ENCODE peak calls at places on chromosome 17, in five cellular contexts. One of them, this sample, is unnamed.
A peak's percentile ranks its signal among the peaks of the same experiment; 100 is the strongest.

GRCh38 chr17:73934696-73935095 is 268.8 kb upstream of the RPL38 start:
- DNase-seq in IMR-90: no peak
- DNase-seq in cardiac muscle cell: no peak
- DNase-seq in HCT116: no peak
- DNase-seq in kidney epithelial cell: no peak
- DNase-seq in this sample: no peak

GRCh38 chr17:61340431-61340830 is 59.2 kb upstream of the TBX2 start:
- DNase-seq in kidney epithelial cell: no peak
- DNase-seq in IMR-90: peak; percentile 38
- DNase-seq in cardiac muscle cell: no peak
- DNase-seq in HCT116: no peak
- DNase-seq in this sample: no peak

GRCh38 chr17:61248399-61248798 is 151.2 kb upstream of the TBX2 start:
- DNase-seq in IMR-90: peak; percentile 55
- DNase-seq in cardiac muscle cell: no peak
- DNase-seq in HCT116: no peak
- DNase-seq in kidney epithelial cell: no peak
- DNase-seq in this sample: no peak

GRCh38 chr17:32161506-32162365 is 19.4 kb downstream of the RHOT1 start:
- DNase-seq in kidney epithelial cell: no peak
- DNase-seq in HCT116: no peak
- DNase-seq in cardiac muscle cell: no peak
- DNase-seq in IMR-90: peak; percentile 93
- DNase-seq in this sample: no peak

GRCh38 chr17:3738562-3739295 is 15.0 kb downstream of the HASPIN start:
- DNase-seq in HCT116: no peak
- DNase-seq in cardiac muscle cell: peak; percentile 12
- DNase-seq in kidney epithelial cell: no peak
- DNase-seq in IMR-90: peak; percentile 10
- DNase-seq in this sample: peak; percentile 67

GRCh38 chr17:62572488-62573469 is 54.7 kb upstream of the MRC2 start:
- DNase-seq in IMR-90: peak; percentile 53
- DNase-seq in cardiac muscle cell: no peak
- DNase-seq in kidney epithelial cell: no peak
- DNase-seq in HCT116: no peak
- DNase-seq in this sample: no peak

GRCh38 chr17:49223517-49224197 is 6.9 kb downstream of the PHOSPHO1 start:
- DNase-seq in HCT116: peak; percentile 21
- DNase-seq in IMR-90: peak; percentile 10
- DNase-seq in kidney epithelial cell: no peak
- DNase-seq in cardiac muscle cell: peak; percentile 65
- DNase-seq in this sample: peak; percentile 92

GRCh38 chr17:74268052-74268451 is 6.0 kb upstream of the DNAI2 start:
- DNase-seq in IMR-90: no peak
- DNase-seq in cardiac muscle cell: no peak
- DNase-seq in kidney epithelial cell: no peak
- DNase-seq in HCT116: no peak
- DNase-seq in this sample: no peak

GRCh38 chr17:46822388-46822921 is 4.0 kb upstream of the WNT3 start:
- DNase-seq in IMR-90: no peak
- DNase-seq in cardiac muscle cell: no peak
- DNase-seq in HCT116: peak; percentile 12
- DNase-seq in kidney epithelial cell: no peak
- DNase-seq in this sample: peak; percentile 82

GRCh38 chr17:62625184-62625869 is 2.1 kb upstream of the MRC2 start:
- DNase-seq in cardiac muscle cell: no peak
- DNase-seq in HCT116: no peak
- DNase-seq in IMR-90: no peak
- DNase-seq in kidney epithelial cell: no peak
- DNase-seq in this sample: no peak

DNA sequence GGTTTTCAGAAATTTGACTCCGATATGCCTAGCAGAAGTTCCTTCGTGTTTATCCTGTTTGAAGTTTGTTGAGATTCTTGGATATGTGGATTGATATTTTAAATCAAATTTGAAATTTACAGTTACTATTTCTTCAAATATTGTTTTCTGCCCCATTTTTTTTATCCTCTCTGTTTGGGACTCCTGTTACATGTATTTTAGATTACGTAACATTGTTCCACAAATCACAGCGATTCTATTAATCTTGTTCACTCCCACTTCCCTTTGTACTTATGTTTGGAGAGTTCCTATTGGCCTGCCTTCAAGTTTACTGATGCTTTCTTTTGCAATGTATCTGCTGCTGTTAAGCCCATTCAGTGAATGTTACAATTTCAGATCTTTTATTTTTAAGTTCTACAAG is 288.4 kb upstream of the TNRC6C start:
- DNase-seq in cardiac muscle cell: no peak
- DNase-seq in IMR-90: no peak
- DNase-seq in HCT116: no peak
- DNase-seq in kidney epithelial cell: no peak
- DNase-seq in this sample: no peak
- H3K4me3 ChIP-seq in cardiac muscle cell: no peak overlapping the region
- H3K4me3 ChIP-seq in IMR-90: no peak overlapping the region
- H3K4me3 ChIP-seq in HCT116: no peak overlapping the region
- H3K4me3 ChIP-seq in kidney epithelial cell: no peak overlapping the region
- H3K4me3 ChIP-seq in this sample: no peak overlapping the region

GRCh38 chr17:5047446-5047845 is 12.2 kb upstream of the SLC52A1 start:
- DNase-seq in HCT116: no peak
- DNase-seq in IMR-90: no peak
- DNase-seq in cardiac muscle cell: no peak
- DNase-seq in kidney epithelial cell: no peak
- DNase-seq in this sample: no peak

GRCh38 chr17:5045496-5045895 is 10.3 kb upstream of the SLC52A1 start:
- DNase-seq in HCT116: no peak
- DNase-seq in IMR-90: no peak
- DNase-seq in kidney epithelial cell: no peak
- DNase-seq in cardiac muscle cell: no peak
- DNase-seq in this sample: no peak

GRCh38 chr17:5049314-5049819 is 14.1 kb upstream of the SLC52A1 start:
- DNase-seq in HCT116: no peak
- DNase-seq in IMR-90: no peak
- DNase-seq in kidney epithelial cell: no peak
- DNase-seq in cardiac muscle cell: no peak
- DNase-seq in this sample: no peak

GRCh38 chr17:5055543-5055942 is 20.3 kb upstream of the SLC52A1 start:
- DNase-seq in cardiac muscle cell: no peak
- DNase-seq in IMR-90: no peak
- DNase-seq in HCT116: no peak
- DNase-seq in kidney epithelial cell: no peak
- DNase-seq in this sample: peak; percentile 55

DNA sequence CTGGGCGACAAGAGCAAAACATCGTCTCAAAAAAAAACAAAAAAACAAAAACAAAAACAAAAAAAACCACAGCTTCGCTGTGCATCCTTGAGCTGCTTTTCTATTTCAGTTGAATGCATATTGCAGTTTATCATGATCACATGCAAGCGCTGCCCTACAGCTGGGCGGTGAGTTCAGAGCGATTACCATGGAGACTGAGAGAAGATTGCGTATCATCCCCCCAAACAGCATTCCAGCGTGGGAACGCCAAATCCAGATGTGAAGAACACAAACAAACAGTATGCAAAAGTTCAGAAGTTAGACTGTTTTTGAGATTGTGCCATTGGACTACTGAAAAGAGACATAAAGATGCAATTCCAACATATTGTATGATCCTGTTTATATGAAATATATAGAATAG is 15.1 kb upstream of the SLC52A1 start:
- DNase-seq in IMR-90: peak; percentile 20
- DNase-seq in HCT116: no peak
- DNase-seq in kidney epithelial cell: no peak
- DNase-seq in cardiac muscle cell: no peak
- DNase-seq in this sample: no peak
- H3K27me3 ChIP-seq in IMR-90: peaks cover 2% of the 10 kb centered on the region
- H3K27me3 ChIP-seq in HCT116: no peaks in the 10 kb centered on the region
- H3K27me3 ChIP-seq in kidney epithelial cell: no peaks in the 10 kb centered on the region
- H3K27me3 ChIP-seq in cardiac muscle cell: no peaks in the 10 kb centered on the region
- H3K27me3 ChIP-seq in this sample: no peaks in the 10 kb centered on the region

GRCh38 chr17:7854078-7854777 is 638 bp upstream of the TMEM88 start:
- DNase-seq in kidney epithelial cell: no peak
- DNase-seq in HCT116: no peak
- DNase-seq in IMR-90: no peak
- DNase-seq in cardiac muscle cell: no peak
- DNase-seq in this sample: peak; percentile 76

GRCh38 chr17:7854851-7855642 is at the start of gene TMEM88:
- DNase-seq in cardiac muscle cell: peak; percentile 87
- DNase-seq in kidney epithelial cell: no peak
- DNase-seq in IMR-90: no peak
- DNase-seq in HCT116: no peak
- DNase-seq in this sample: peak; percentile 93

GRCh38 chr17:7852262-7852670 is 2.6 kb upstream of the TMEM88 start:
- DNase-seq in IMR-90: no peak
- DNase-seq in kidney epithelial cell: no peak
- DNase-seq in HCT116: no peak
- DNase-seq in cardiac muscle cell: no peak
- DNase-seq in this sample: peak; percentile 57

GRCh38 chr17:7852919-7853692 is 1.8 kb upstream of the TMEM88 start:
- DNase-seq in HCT116: no peak
- DNase-seq in cardiac muscle cell: no peak
- DNase-seq in IMR-90: no peak
- DNase-seq in kidney epithelial cell: no peak
- DNase-seq in this sample: peak; percentile 84

GRCh38 chr17:7853693-7854043 is 1.2 kb upstream of the TMEM88 start:
- DNase-seq in kidney epithelial cell: no peak
- DNase-seq in cardiac muscle cell: no peak
- DNase-seq in HCT116: no peak
- DNase-seq in IMR-90: no peak
- DNase-seq in this sample: peak; percentile 80
- H3K36me3 ChIP-seq in kidney epithelial cell: peaks cover 8% of the 10 kb centered on the region
- H3K36me3 ChIP-seq in cardiac muscle cell: peaks cover 30% of the 10 kb centered on the region
- H3K36me3 ChIP-seq in HCT116: peaks cover 13% of the 10 kb centered on the region
- H3K36me3 ChIP-seq in IMR-90: peaks cover 49% of the 10 kb centered on the region
- H3K36me3 ChIP-seq in this sample: no peaks in the 10 kb centered on the region

GRCh38 chr17:28333083-28333746 is 2.1 kb downstream of the IFT20 start:
- DNase-seq in IMR-90: peak; percentile 53
- DNase-seq in cardiac muscle cell: no peak
- DNase-seq in HCT116: no peak
- DNase-seq in kidney epithelial cell: no peak
- DNase-seq in this sample: no peak
- H3K4me3 ChIP-seq in IMR-90: no peak overlapping the region
- H3K4me3 ChIP-seq in cardiac muscle cell: no peak overlapping the region
- H3K4me3 ChIP-seq in HCT116: no peak overlapping the region
- H3K4me3 ChIP-seq in kidney epithelial cell: no peak overlapping the region
- H3K4me3 ChIP-seq in this sample: no peak overlapping the region

GRCh38 chr17:80930335-80931040 is 61.2 kb upstream of the CHMP6 start:
- DNase-seq in cardiac muscle cell: no peak
- DNase-seq in IMR-90: no peak
- DNase-seq in HCT116: no peak
- DNase-seq in kidney epithelial cell: no peak
- DNase-seq in this sample: no peak

GRCh38 chr17:80926601-80927250 is 64.9 kb upstream of the CHMP6 start:
- DNase-seq in IMR-90: no peak
- DNase-seq in cardiac muscle cell: no peak
- DNase-seq in HCT116: no peak
- DNase-seq in kidney epithelial cell: no peak
- DNase-seq in this sample: no peak

GRCh38 chr17:80925668-80926067 is 66.0 kb upstream of the CHMP6 start:
- DNase-seq in kidney epithelial cell: no peak
- DNase-seq in IMR-90: no peak
- DNase-seq in HCT116: no peak
- DNase-seq in cardiac muscle cell: no peak
- DNase-seq in this sample: no peak

GRCh38 chr17:80929449-80929848 is 62.2 kb upstream of the CHMP6 start:
- DNase-seq in kidney epithelial cell: no peak
- DNase-seq in IMR-90: no peak
- DNase-seq in HCT116: no peak
- DNase-seq in cardiac muscle cell: no peak
- DNase-seq in this sample: no peak

GRCh38 chr17:80927791-80928216 is 63.8 kb upstream of the CHMP6 start:
- DNase-seq in cardiac muscle cell: peak; percentile 43
- DNase-seq in kidney epithelial cell: no peak
- DNase-seq in HCT116: no peak
- DNase-seq in IMR-90: peak; percentile 11
- DNase-seq in this sample: peak; percentile 78
- H3K27me3 ChIP-seq in cardiac muscle cell: no peaks in the 10 kb centered on the region
- H3K27me3 ChIP-seq in kidney epithelial cell: no peaks in the 10 kb centered on the region
- H3K27me3 ChIP-seq in HCT116: no peaks in the 10 kb centered on the region
- H3K27me3 ChIP-seq in IMR-90: no peaks in the 10 kb centered on the region
- H3K27me3 ChIP-seq in this sample: no peaks in the 10 kb centered on the region

DNA sequence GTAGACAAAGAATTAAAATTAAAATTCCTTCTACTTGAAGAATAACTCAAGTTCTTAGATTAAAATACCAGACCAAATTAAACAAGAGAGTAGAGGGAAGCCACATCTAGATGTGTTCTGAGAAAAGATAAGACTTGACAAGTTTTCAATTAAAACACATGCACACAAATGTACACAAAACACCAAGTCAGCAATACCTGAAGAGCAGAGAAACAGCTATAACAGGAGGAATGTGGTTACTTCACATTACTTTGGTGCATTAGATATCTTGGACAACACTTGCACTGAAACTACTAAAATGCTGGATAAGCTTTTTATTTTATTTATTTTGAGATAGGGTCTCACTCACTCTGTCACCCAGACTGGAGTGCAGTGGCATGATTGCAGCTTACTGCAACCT is 113.9 kb downstream of the MAP2K4 start:
- DNase-seq in HCT116: no peak
- DNase-seq in cardiac muscle cell: no peak
- DNase-seq in IMR-90: no peak
- DNase-seq in kidney epithelial cell: no peak
- DNase-seq in this sample: no peak
- H3K36me3 ChIP-seq in HCT116: peaks cover 6% of the 10 kb centered on the region
- H3K36me3 ChIP-seq in cardiac muscle cell: peaks cover 18% of the 10 kb centered on the region
- H3K36me3 ChIP-seq in IMR-90: peaks cover 14% of the 10 kb centered on the region
- H3K36me3 ChIP-seq in kidney epithelial cell: no peaks in the 10 kb centered on the region
- H3K36me3 ChIP-seq in this sample: peaks cover 1% of the 10 kb centered on the region

GRCh38 chr17:21464611-21465021 is 88.5 kb downstream of the KCNJ12 start:
- DNase-seq in IMR-90: no peak
- DNase-seq in HCT116: no peak
- DNase-seq in cardiac muscle cell: no peak
- DNase-seq in kidney epithelial cell: no peak
- DNase-seq in this sample: peak; percentile 58
- H3K4me3 ChIP-seq in IMR-90: no peak overlapping the region
- H3K4me3 ChIP-seq in HCT116: no peak overlapping the region
- H3K4me3 ChIP-seq in cardiac muscle cell: no peak overlapping the region
- H3K4me3 ChIP-seq in kidney epithelial cell: no peak overlapping the region
- H3K4me3 ChIP-seq in this sample: peak overlapping the region; percentile 42

DNA sequence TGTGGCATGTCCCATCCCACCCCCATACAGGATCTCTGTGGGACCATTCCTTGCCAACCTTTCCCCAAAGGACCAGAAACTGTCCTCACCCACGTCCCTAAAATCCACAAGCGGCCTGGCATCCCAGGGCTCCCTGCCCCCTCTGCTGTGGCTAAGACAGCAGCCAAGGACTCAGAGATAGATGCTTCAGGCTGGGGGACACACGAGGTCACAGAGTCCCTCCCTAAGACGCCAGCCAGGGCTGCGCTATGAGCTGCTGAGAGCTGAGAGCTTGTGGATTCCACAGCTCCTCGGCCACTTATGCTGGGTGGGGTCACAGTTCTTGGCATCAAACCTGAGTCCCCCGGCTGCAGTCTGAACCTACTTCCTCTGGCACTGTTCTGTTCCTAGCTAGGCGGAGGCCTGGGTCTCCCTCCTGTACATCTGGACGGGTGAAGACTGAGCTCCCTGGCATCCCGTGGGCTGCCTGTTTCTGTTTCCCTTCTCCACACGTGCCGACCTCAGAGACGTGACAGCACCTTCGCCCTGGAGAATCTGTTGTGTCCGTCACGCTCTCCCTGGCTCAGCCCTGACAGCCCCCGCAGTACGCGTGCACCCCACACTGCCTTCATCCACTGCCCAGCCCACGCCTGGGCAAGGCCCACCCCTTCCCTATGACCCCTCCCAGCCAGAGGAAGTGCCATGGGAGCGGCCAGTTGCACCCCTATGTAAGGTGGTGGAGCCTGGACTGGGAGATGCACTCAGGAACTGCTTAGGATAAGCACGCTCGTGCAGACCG is 61.2 kb downstream of the ENGASE start:
- DNase-seq in IMR-90: no peak
- DNase-seq in cardiac muscle cell: no peak
- DNase-seq in kidney epithelial cell: no peak
- DNase-seq in HCT116: no peak
- DNase-seq in this sample: peak; percentile 64
- H3K27me3 ChIP-seq in IMR-90: peaks cover 20% of the 10 kb centered on the region
- H3K27me3 ChIP-seq in cardiac muscle cell: no peaks in the 10 kb centered on the region
- H3K27me3 ChIP-seq in kidney epithelial cell: peaks cover 63% of the 10 kb centered on the region
- H3K27me3 ChIP-seq in HCT116: peaks cover 33% of the 10 kb centered on the region
- H3K27me3 ChIP-seq in this sample: no peaks in the 10 kb centered on the region